ENCODE peak calls at places on chromosomes 16 and 17, in four cellular contexts. R, Q, Y and D are unnamed samples.

GRCh38 chr17:21370430-21370829 is 5.7 kb upstream of the KCNJ12 start:
- DNase-seq in R (peak), Q (no peak), Y (no peak), D (no peak)

GRCh38 chr16:82629441-82630027 is 2.8 kb downstream of the CDH13 start:
- DNase-seq in R (no peak), Q (no peak), Y (peak), D (no peak)

GRCh38 chr16:2584742-2585650 is 47.2 kb downstream of the PDPK1 start:
- DNase-seq in R (peak), Q (no peak), Y (no peak), D (no peak)

GRCh38 chr17:47808036-47808829 is 13.4 kb downstream of the OSBPL7 start:
- DNase-seq in R (no peak), Q (no peak), Y (no peak), D (no peak)

GRCh38 chr17:64441772-64442549 is 7.0 kb upstream of the MILR1 start:
- DNase-seq in R (peak), Q (no peak), Y (no peak), D (no peak)

GRCh38 chr16:81551141-81551808 is 106.7 kb downstream of the CMIP start:
- DNase-seq in R (no peak), Q (no peak), Y (no peak), D (no peak)

GRCh38 chr16:56671706-56672105 is 2.1 kb downstream of the MT1H start:
- DNase-seq in R (no peak), Q (no peak), Y (no peak), D (no peak)

GRCh38 chr16:59021751-59022150 is 287.6 kb upstream of the GOT2 start:
- DNase-seq in R (no peak), Q (no peak), Y (peak), D (no peak)

GRCh38 chr16:10964891-10965326 is 20.5 kb downstream of the CLEC16A start:
- DNase-seq in R (no peak), Q (no peak), Y (no peak), D (no peak)

GRCh38 chr16:85387171-85387507 is 226.0 kb upstream of the GSE1 start:
- DNase-seq in R (peak), Q (no peak), Y (no peak), D (no peak)

GRCh38 chr17:30340957-30341356 is 7.1 kb upstream of the TMIGD1 start:
- DNase-seq in R (no peak), Q (no peak), Y (no peak), D (no peak)

GRCh38 chr17:7260601-7261376 is 1.5 kb downstream of the CLDN7 start:
- DNase-seq in R (no peak), Q (no peak), Y (peak), D (no peak)

GRCh38 chr17:78674156-78674555 is 97.0 kb upstream of the DNAH17 start:
- DNase-seq in R (no peak), Q (no peak), Y (no peak), D (no peak)

GRCh38 chr16:6297666-6298435 is 1034.8 kb upstream of the RBFOX1 start:
- DNase-seq in R (no peak), Q (no peak), Y (no peak), D (no peak)

GRCh38 chr17:36529121-36529520 is 5.5 kb downstream of the MYO19 start:
- DNase-seq in R (no peak), Q (no peak), Y (no peak), D (no peak)

GRCh38 chr16:49832177-49832576 is 23.7 kb downstream of the ZNF423 start:
- DNase-seq in R (peak), Q (no peak), Y (no peak), D (no peak)
- H3K27ac ChIP-seq in R (peak), Q (peak), Y (no peak), D (no peak)

DNA sequence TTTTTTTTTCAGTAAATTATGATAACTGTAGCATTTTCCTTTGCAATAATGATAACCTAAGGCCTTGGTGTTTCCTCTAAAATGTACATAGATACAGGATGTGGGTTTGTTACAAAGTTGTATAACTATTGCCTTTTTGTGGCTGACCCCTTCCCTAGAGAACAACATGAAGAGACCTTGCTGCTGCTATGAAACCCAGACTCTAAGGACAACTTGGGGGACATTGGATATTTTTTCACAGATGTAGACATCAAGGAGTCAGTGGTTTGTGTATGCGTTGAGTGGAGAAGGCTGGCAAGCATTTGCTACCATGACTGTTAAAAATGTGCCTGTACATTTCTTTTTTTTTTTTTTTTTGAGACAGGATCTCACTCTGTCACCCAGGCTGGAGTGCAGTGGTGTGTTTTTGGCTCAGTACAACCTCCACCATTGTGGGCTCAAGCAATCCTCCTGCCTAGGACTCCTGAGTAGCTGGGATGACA is 12.3 kb downstream of the HMOX2 start:
- DNase-seq in R (no peak), Q (no peak), Y (no peak), D (no peak)
- H3K27ac ChIP-seq in R (peak), Q (peak), Y (peak), D (peak)

DNA sequence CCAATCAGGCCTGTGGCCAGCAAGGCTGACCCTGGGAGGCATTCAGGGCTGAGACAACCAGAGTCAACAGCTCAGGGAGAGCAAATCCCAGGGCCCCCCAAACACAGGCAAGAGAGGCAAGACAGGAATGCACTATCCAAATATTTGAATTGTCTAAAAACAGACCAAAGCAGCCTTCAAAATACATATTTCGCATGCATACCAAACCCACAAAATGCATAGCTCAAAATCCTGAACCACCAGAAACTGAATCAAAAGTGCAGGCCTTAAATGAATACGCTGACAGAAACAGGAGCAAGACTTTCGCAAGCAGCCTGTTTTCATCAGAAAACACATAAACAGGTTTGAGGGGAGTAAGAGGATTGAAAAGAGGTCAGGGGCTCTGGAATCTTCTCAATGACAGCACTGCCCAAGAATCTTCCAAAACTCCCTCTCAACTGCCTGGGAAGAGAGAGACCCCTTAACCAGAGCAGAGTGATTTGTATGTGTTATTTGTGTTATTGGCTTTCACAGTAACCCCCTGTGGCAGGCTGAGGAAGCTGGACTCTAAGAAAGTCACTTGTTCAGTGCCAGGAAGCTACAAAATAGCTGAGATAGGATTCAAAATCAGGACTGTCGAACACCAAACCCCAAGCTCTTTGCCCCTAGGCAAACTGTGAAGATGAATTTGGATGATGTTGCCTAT is 213.5 kb upstream of the CDH5 start:
- DNase-seq in R (no peak), Q (no peak), Y (no peak), D (no peak)
- H3K27ac ChIP-seq in R (no peak), Q (no peak), Y (no peak), D (no peak)

DNA sequence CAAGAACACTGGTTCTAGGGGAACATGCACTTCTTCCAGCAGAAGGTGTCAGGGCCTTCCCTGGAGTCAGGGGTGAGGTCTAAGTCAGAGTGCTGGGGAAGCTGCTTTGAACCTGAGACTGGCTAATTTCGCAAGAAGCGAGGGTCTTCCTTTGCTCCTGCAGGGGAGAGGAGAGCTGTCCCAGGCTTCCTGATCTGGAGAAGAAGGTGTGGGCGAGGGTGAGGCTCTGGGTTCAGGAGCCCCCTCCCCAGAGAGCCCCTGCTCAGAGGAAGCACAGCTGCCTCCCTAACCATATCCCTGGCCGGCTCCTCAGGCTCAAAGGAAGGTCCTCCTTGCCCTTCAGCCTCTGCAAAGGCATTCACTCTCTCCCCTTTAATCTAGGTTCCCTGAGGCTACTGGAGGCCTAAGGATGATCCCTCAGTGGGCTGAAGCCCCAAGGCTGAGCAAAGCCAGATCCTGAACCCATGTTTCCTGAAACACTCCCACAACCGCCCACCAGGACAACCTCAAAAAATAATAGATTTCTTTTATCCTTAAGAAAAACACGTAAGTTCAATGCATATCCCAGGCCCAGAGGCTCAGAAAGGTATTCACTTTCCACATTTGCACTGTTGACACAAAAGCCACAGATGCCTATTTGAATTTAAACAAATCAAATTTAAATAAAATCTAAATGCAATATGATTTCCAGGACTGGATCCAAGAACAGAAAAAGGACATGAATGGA is 71.4 kb upstream of the RCVRN start:
- DNase-seq in R (no peak), Q (no peak), Y (no peak), D (no peak)
- H3K27ac ChIP-seq in R (no peak), Q (no peak), Y (no peak), D (no peak)

GRCh38 chr16:24204150-24204665 is 51.9 kb upstream of the CACNG3 start:
- DNase-seq in R (no peak), Q (no peak), Y (no peak), D (no peak)
- H3K27ac ChIP-seq in R (no peak), Q (no peak), Y (no peak), D (no peak)

GRCh38 chr17:42421479-42422332 is 1.4 kb downstream of the CAVIN1 start:
- DNase-seq in R (peak), Q (no peak), Y (peak), D (no peak)

GRCh38 chr17:42422412-42422957 is 571 bp downstream of the CAVIN1 start:
- DNase-seq in R (no peak), Q (no peak), Y (peak), D (no peak)

GRCh38 chr17:42423766-42424165 is 710 bp upstream of the CAVIN1 start:
- DNase-seq in R (no peak), Q (no peak), Y (no peak), D (no peak)

GRCh38 chr17:42424991-42425610 is 2.0 kb upstream of the CAVIN1 start:
- DNase-seq in R (no peak), Q (no peak), Y (no peak), D (no peak)

GRCh38 chr17:42422958-42423712 is at the start of gene CAVIN1:
- DNase-seq in R (peak), Q (peak), Y (peak), D (peak)
- H3K27ac ChIP-seq in R (peak), Q (peak), Y (peak), D (peak)

GRCh38 chr16:19687279-19687678 is 30.7 kb downstream of the KNOP1 start:
- DNase-seq in R (no peak), Q (no peak), Y (no peak), D (no peak)
- H3K27ac ChIP-seq in R (no peak), Q (no peak), Y (no peak), D (no peak)